ENCODE peak calls at places on chromosomes 7 and 10, in six cellular contexts. B is fibroblast of the aortic adventitia, O is WTC11, H is RWPE1, L is GM20000, F is HFFc6. U is an unnamed sample.
A peak's percentile ranks its signal among the peaks of the same experiment; 100 is the strongest.

GRCh38 chr10:131726967-131727366 is 173.8 kb upstream of the PPP2R2D start:
- DNase-seq in H (no peak), F (no peak), L (no peak), O (no peak), B (no peak), U (no peak)

GRCh38 chr7:55086413-55087201 is 67.8 kb downstream of the EGFR start:
- DNase-seq in H (no peak), O (no peak), L (peak; percentile 61), B (peak; percentile 85), F (peak; percentile 85), U (peak; percentile 88)

GRCh38 chr7:70833726-70834125 is 298.2 kb upstream of the GALNT17 start:
- DNase-seq in O (no peak), F (no peak), L (no peak), H (peak; percentile 68), B (peak; percentile 76), U (peak; percentile 9)

GRCh38 chr10:127612-128432 is 7.4 kb upstream of the ZMYND11 start:
- DNase-seq in L (peak; percentile 58), F (no peak), H (no peak), B (no peak), O (no peak), U (no peak)

GRCh38 chr10:74078037-74078436 is 72.6 kb downstream of the AP3M1 start:
- DNase-seq in B (no peak), F (peak; percentile 41), H (no peak), O (no peak), L (no peak), U (no peak)

GRCh38 chr10:133528845-133529575 is 1.8 kb downstream of the CYP2E1 start:
- DNase-seq in B (peak; percentile 30), O (no peak), L (peak; percentile 34), H (no peak), F (no peak), U (no peak)

GRCh38 chr10:112227331-112227961 is 43.9 kb upstream of the GPAM start:
- DNase-seq in F (peak; percentile 42), B (peak; percentile 64), O (no peak), L (no peak), H (no peak), U (peak; percentile 19)

GRCh38 chr7:98400538-98401427 is at the start of gene BAIAP2L1:
- DNase-seq in O (peak; percentile 98), B (peak; percentile 45), L (peak; percentile 96), F (peak; percentile 52), H (peak; percentile 97), U (peak; percentile 47)

GRCh38 chr7:12951397-12951801 is 264.0 kb downstream of the ARL4A start:
- DNase-seq in H (peak; percentile 78), B (peak; percentile 66), O (no peak), F (peak; percentile 62), L (no peak), U (peak; percentile 79)

GRCh38 chr7:38102486-38102885 is 75.6 kb upstream of the STARD3NL start:
- DNase-seq in H (no peak), O (no peak), F (no peak), B (peak; percentile 90), L (no peak), U (no peak)

GRCh38 chr7:909358-910329 is 33.3 kb downstream of the GET4 start:
- DNase-seq in B (peak; percentile 70), H (peak; percentile 28), F (peak; percentile 45), O (no peak), L (no peak), U (peak; percentile 58)

GRCh38 chr7:22357311-22358175 is 589 bp upstream of the RAPGEF5 start:
- DNase-seq in F (no peak), H (peak; percentile 96), O (no peak), L (no peak), B (peak; percentile 52), U (peak; percentile 5)

GRCh38 chr7:84139986-84140729 is 54.4 kb downstream of the SEMA3A start:
- DNase-seq in H (no peak), F (peak; percentile 22), L (no peak), O (no peak), B (peak; percentile 28), U (peak; percentile 40)

GRCh38 chr7:97480700-97481410 is 251.0 kb upstream of the TAC1 start:
- DNase-seq in H (no peak), B (no peak), L (no peak), F (no peak), O (no peak), U (no peak)

GRCh38 chr7:55254596-55255500 is 110.3 kb upstream of the LANCL2 start:
- DNase-seq in F (peak; percentile 38), B (peak; percentile 72), H (peak; percentile 89), L (peak; percentile 92), O (peak; percentile 90), U (peak; percentile 91)

GRCh38 chr10:95286707-95287106 is 4.1 kb downstream of the PDLIM1 start:
- DNase-seq in L (no peak), F (no peak), O (no peak), B (no peak), H (no peak), U (no peak)

GRCh38 chr10:132546567-132547420 is 9.2 kb downstream of the INPP5A start:
- DNase-seq in H (no peak), B (no peak), L (peak; percentile 9), F (no peak), O (peak; percentile 5), U (no peak)

GRCh38 chr10:103458720-103459119 is at the start of gene CALHM1:
- DNase-seq in H (peak; percentile 54), F (no peak), L (peak; percentile 87), B (no peak), O (peak; percentile 65), U (no peak)

GRCh38 chr7:112869111-112869774 is 79.0 kb upstream of the TMEM168 start:
- DNase-seq in L (peak; percentile 47), F (peak; percentile 10), B (peak; percentile 37), O (peak; percentile 76), H (peak; percentile 40), U (peak; percentile 55)

GRCh38 chr7:47795631-47796030 is 152.6 kb downstream of the PKD1L1 start:
- DNase-seq in F (peak; percentile 93), L (no peak), H (no peak), O (no peak), B (peak; percentile 93), U (peak; percentile 82)

GRCh38 chr10:19701427-19702052 is 114.7 kb upstream of the PLXDC2 start:
- DNase-seq in O (no peak), F (no peak), B (no peak), H (no peak), L (no peak), U (no peak)

GRCh38 chr10:80075781-80076180 is 2.7 kb upstream of the TMEM254 start:
- DNase-seq in L (no peak), F (peak; percentile 8), O (no peak), H (peak; percentile 40), B (no peak), U (peak; percentile 75)

GRCh38 chr7:143240323-143241168 is 18.7 kb downstream of the TAS2R40 start:
- DNase-seq in H (peak; percentile 37), F (peak; percentile 73), L (peak; percentile 56), B (peak; percentile 90), O (peak; percentile 70), U (peak; percentile 92)

GRCh38 chr10:124033887-124034218 is 59.5 kb downstream of the CHST15 start:
- DNase-seq in L (no peak), B (no peak), F (no peak), H (no peak), O (no peak), U (peak; percentile 56)

GRCh38 chr7:82677064-82677463 is 233.5 kb upstream of the CACNA2D1 start:
- DNase-seq in F (no peak), L (no peak), O (no peak), H (no peak), B (no peak), U (no peak)

GRCh38 chr10:78139336-78139735 is 105.7 kb downstream of the RPS24 start:
- DNase-seq in B (no peak), O (peak; percentile 25), L (no peak), F (no peak), H (no peak), U (no peak)

GRCh38 chr7:130960208-130960988 is 226.4 kb upstream of the KLF14 start:
- DNase-seq in O (no peak), F (peak; percentile 98), H (peak; percentile 65), B (peak; percentile 99), L (peak; percentile 35), U (peak; percentile 97)

GRCh38 chr7:1938788-1939433 is 268.8 kb downstream of the ELFN1 start:
- DNase-seq in B (no peak), H (no peak), O (no peak), F (no peak), L (no peak), U (no peak)

GRCh38 chr7:964401-965231 is 10.1 kb upstream of the ADAP1 start:
- DNase-seq in B (peak; percentile 94), H (no peak), L (no peak), F (peak; percentile 20), O (peak; percentile 20), U (no peak)

GRCh38 chr10:71677261-71677660 is 42.3 kb downstream of the C10orf105 start:
- DNase-seq in L (no peak), O (no peak), B (no peak), F (no peak), H (no peak), U (no peak)
- TF ChIP-seq CTCF in L (no peak), O (no peak), B (no peak), F (no peak), H (no peak), U (no peak)

DNA sequence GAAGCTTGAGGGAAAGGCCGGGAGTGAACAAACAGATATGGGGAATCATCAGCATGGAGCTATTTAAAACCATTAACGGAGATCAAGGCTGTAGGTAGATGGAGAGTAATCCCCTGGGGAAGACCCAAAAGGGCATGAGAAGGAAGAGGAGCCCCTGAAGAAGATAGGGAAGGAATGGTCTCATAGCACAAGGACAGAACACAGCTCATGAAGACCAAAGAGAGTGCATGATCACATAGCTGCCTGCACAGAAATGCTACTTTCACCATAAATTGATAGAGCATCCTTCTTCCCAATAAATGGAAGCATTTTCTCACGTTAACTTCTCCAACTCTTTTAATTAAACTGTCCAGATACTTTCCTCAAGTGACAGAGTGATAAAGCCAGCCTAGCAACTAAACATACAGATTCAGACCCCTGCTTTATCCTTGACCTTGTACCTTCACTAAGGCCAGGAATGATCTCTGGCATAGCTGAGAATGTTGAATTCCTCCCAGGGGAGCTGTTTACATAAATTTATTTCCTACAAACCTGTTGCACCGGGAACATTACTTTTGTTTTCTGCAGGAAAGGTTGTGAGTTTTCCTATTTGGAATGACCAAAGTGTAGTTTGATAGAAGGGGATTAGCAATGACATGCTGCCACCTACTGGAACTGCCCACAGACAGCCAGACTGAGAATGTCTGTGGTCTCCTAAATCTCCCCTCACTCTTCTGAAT is 110.8 kb upstream of the LRGUK start:
- DNase-seq in H (peak; percentile 34), O (peak; percentile 53), B (peak; percentile 51), F (no peak), L (peak; percentile 9), U (no peak)
- TF ChIP-seq CTCF in H (peak; percentile 81), O (peak; percentile 37), B (peak; percentile 78), F (peak; percentile 84), L (peak; percentile 41), U (peak; percentile 69)

GRCh38 chr7:30612658-30613265 is 18.1 kb downstream of the GARS1 start:
- DNase-seq in F (peak; percentile 14), B (no peak), O (no peak), H (peak; percentile 53), L (no peak), U (peak; percentile 15)
- TF ChIP-seq CTCF in F (no peak), B (no peak), O (no peak), H (no peak), L (no peak), U (no peak)

DNA sequence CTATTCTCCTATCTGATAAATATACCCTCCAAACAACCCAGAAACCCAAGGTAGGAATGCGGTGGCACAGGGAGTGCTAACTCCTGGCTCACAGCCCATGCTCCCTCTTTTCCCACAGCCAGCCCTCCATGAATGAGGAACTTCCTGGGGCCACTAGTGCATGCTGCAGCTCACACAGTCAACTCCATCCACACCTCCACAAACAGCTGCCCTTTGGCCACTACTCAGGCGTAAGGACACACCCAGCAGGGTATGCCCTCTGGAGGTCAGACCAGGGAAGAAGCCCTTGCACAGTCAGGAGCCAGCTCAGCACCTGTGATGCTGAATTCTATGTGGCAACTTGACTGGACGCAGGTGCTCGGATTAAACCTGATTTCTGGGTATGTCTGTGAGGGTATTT is 85.2 kb upstream of the PIK3CG start:
- DNase-seq in O (peak; percentile 64), F (no peak), H (no peak), B (no peak), L (no peak), U (no peak)
- TF ChIP-seq CTCF in O (no peak), F (no peak), H (no peak), B (no peak), L (peak; percentile 17), U (no peak)

U was measured in foreskin fibroblast.